ENCODE peak calls at places on chromosome 11, in ten cellular contexts. X, P, U, V, O, H, E, Z, W and M are unnamed samples.

GRCh38 chr11:16793009-16793408 is 54.6 kb downstream of the C11orf58 start:
- DNase-seq in P (no peak), V (no peak), O (no peak), U (no peak), E (no peak), X (no peak), H (no peak), W (no peak), Z (no peak), M (no peak)

GRCh38 chr11:68924073-68924925 is 20.6 kb downstream of the IGHMBP2 start:
- DNase-seq in W (no peak), Z (no peak), E (peak), H (no peak), U (no peak), X (no peak), V (no peak), O (no peak), P (no peak), M (no peak)

GRCh38 chr11:102322560-102322959 is 5.3 kb downstream of the BIRC3 start:
- DNase-seq in H (no peak), P (peak), E (no peak), V (no peak), Z (no peak), U (no peak), W (no peak), O (no peak), X (no peak), M (no peak)

GRCh38 chr11:596374-596773 is 19.4 kb downstream of the IRF7 start:
- DNase-seq in X (no peak), V (no peak), E (no peak), H (no peak), U (no peak), O (no peak), Z (no peak), W (no peak), P (no peak), M (no peak)

GRCh38 chr11:3206128-3206921 is 12.3 kb downstream of the MRGPRG start:
- DNase-seq in Z (no peak), E (no peak), O (no peak), P (no peak), H (no peak), V (no peak), U (no peak), X (no peak), W (no peak), M (peak)

GRCh38 chr11:79762271-79762935 is 321.6 kb upstream of the TENM4 start:
- DNase-seq in O (peak), W (peak), U (no peak), E (no peak), V (no peak), H (no peak), Z (no peak), P (no peak), X (no peak), M (no peak)

GRCh38 chr11:59221438-59221837 is 8.7 kb upstream of the MPEG1 start:
- DNase-seq in X (no peak), E (no peak), Z (no peak), V (no peak), P (peak), O (no peak), U (no peak), H (peak), W (peak), M (no peak)

GRCh38 chr11:33802414-33802950 is 28.2 kb upstream of the FBXO3 start:
- DNase-seq in E (peak), H (peak), X (no peak), P (peak), V (peak), W (peak), Z (no peak), O (peak), U (no peak), M (peak)

GRCh38 chr11:83124631-83125424 is 32.1 kb upstream of the PCF11 start:
- DNase-seq in U (no peak), O (no peak), H (no peak), W (no peak), P (no peak), V (no peak), Z (no peak), X (no peak), E (no peak), M (no peak)

GRCh38 chr11:62444271-62444833 is 25.5 kb downstream of the SCGB1A1 start:
- DNase-seq in O (peak), P (peak), W (no peak), H (peak), U (peak), V (peak), X (no peak), Z (peak), E (peak), M (peak)

GRCh38 chr11:8259316-8259995 is 4.2 kb downstream of the LMO1 start:
- DNase-seq in X (no peak), H (no peak), U (no peak), V (peak), Z (no peak), W (no peak), E (no peak), P (no peak), O (no peak), M (no peak)

GRCh38 chr11:22730319-22730718 is 63.9 kb downstream of the GAS2 start:
- DNase-seq in V (no peak), E (no peak), O (peak), P (peak), X (no peak), Z (no peak), U (no peak), W (peak), H (peak), M (no peak)

GRCh38 chr11:134527382-134528243 is 115.6 kb upstream of the B3GAT1 start:
- DNase-seq in O (no peak), E (no peak), Z (no peak), H (no peak), X (no peak), P (no peak), U (no peak), W (no peak), V (peak), M (no peak)

GRCh38 chr11:35746356-35747153 is 84.0 kb downstream of the TRIM44 start:
- DNase-seq in U (no peak), W (no peak), E (no peak), O (no peak), X (no peak), P (no peak), H (peak), V (no peak), Z (no peak), M (no peak)

GRCh38 chr11:113274708-113275582 is 39.4 kb upstream of the TTC12 start:
- DNase-seq in U (no peak), X (no peak), O (no peak), Z (no peak), P (peak), E (no peak), H (peak), W (peak), V (no peak), M (no peak)

GRCh38 chr11:121328967-121329653 is 36.5 kb downstream of the SC5D start:
- DNase-seq in O (peak), W (no peak), H (no peak), Z (no peak), E (no peak), U (no peak), P (peak), V (no peak), X (no peak), M (no peak)

GRCh38 chr11:3903207-3903896 is 47.9 kb downstream of the STIM1 start:
- DNase-seq in Z (no peak), X (no peak), O (no peak), V (no peak), H (no peak), U (no peak), W (no peak), P (no peak), E (no peak), M (no peak)

GRCh38 chr11:126352934-126353801 is 2.3 kb upstream of the ST3GAL4 start:
- DNase-seq in W (peak), O (peak), V (no peak), Z (no peak), X (no peak), U (no peak), H (peak), P (peak), E (no peak), M (no peak)

GRCh38 chr11:106159846-106160245 is 82.4 kb downstream of the AASDHPPT start:
- DNase-seq in V (no peak), X (no peak), P (peak), U (no peak), O (no peak), H (peak), Z (no peak), W (peak), E (no peak), M (no peak)

GRCh38 chr11:44032304-44033085 is 15.3 kb upstream of the ACCSL start:
- DNase-seq in W (no peak), X (no peak), Z (peak), O (no peak), P (peak), H (peak), E (no peak), U (no peak), V (no peak), M (peak)

GRCh38 chr11:12802418-12803085 is 128.3 kb downstream of the TEAD1 start:
- DNase-seq in U (no peak), W (peak), V (peak), E (no peak), Z (peak), H (peak), P (peak), X (no peak), O (no peak), M (no peak)